ENCODE peak calls at places on chromosomes 1 and 21, in nine cellular contexts. U, N, H, E, W, L, D, T and X are unnamed samples.

GRCh38 chr1:107142370-107142668 is 1.5 kb downstream of the NTNG1 start:
- DNase-seq in U (no peak), D (no peak), H (no peak), W (no peak), T (no peak), L (no peak), N (no peak), E (no peak), X (no peak)

GRCh38 chr1:3471356-3472087 is 17.1 kb downstream of the ARHGEF16 start:
- DNase-seq in D (peak), L (no peak), N (peak), T (no peak), U (peak), E (peak), W (peak), H (peak), X (no peak)

GRCh38 chr1:68174173-68175113 is 57.9 kb downstream of the WLS start:
- DNase-seq in D (peak), T (no peak), H (peak), N (peak), U (peak), W (peak), E (peak), L (no peak), X (peak)

GRCh38 chr1:235329139-235329808 is 904 bp downstream of the GGPS1 start:
- DNase-seq in U (no peak), W (peak), L (peak), E (no peak), H (peak), T (peak), N (peak), D (peak), X (no peak)

GRCh38 chr1:197915217-197915616 is 2.0 kb upstream of the LHX9 start:
- DNase-seq in L (no peak), W (no peak), E (no peak), N (no peak), T (no peak), U (no peak), H (peak), D (no peak), X (no peak)

GRCh38 chr1:229759037-229759435 is 133.0 kb downstream of the URB2 start:
- DNase-seq in W (peak), H (no peak), L (no peak), D (no peak), T (no peak), N (peak), U (no peak), E (peak), X (no peak)

GRCh38 chr1:212637902-212638301 is 29.3 kb downstream of the ATF3 start:
- DNase-seq in H (no peak), N (peak), W (peak), T (no peak), U (no peak), L (no peak), D (no peak), E (no peak), X (no peak)

GRCh38 chr1:88327391-88328267 is 356.4 kb upstream of the PKN2 start:
- DNase-seq in N (peak), W (peak), H (no peak), E (peak), T (no peak), D (peak), L (no peak), U (no peak), X (no peak)

GRCh38 chr1:151192047-151192446 is 2.0 kb upstream of the VPS72 start:
- DNase-seq in L (no peak), E (no peak), D (no peak), W (no peak), N (no peak), H (no peak), T (no peak), U (no peak), X (no peak)

GRCh38 chr1:3161130-3161840 is 92.3 kb downstream of the PRDM16 start:
- DNase-seq in U (no peak), L (no peak), T (no peak), W (no peak), E (peak), H (no peak), N (peak), D (no peak), X (no peak)

GRCh38 chr1:195275688-195276087 is 1332.6 kb downstream of the KCNT2 start:
- DNase-seq in H (no peak), W (no peak), U (no peak), T (no peak), E (no peak), D (no peak), N (no peak), L (no peak), X (no peak)

GRCh38 chr1:209400351-209401220 is 182.9 kb upstream of the CAMK1G start:
- DNase-seq in N (peak), U (no peak), E (no peak), H (no peak), T (no peak), L (no peak), D (no peak), W (no peak), X (no peak)

GRCh38 chr1:157181258-157181657 is 43.1 kb upstream of the ETV3 start:
- DNase-seq in U (no peak), N (no peak), W (no peak), H (no peak), L (peak), T (no peak), D (no peak), E (no peak), X (no peak)

GRCh38 chr1:235027862-235028250 is 100.8 kb downstream of the TOMM20 start:
- DNase-seq in H (no peak), T (no peak), L (no peak), D (no peak), U (no peak), W (no peak), E (no peak), N (no peak), X (no peak)

GRCh38 chr21:44684077-44684476 is 2.1 kb upstream of the KRTAP12-1 start:
- DNase-seq in E (no peak), U (no peak), H (no peak), N (no peak), W (no peak), D (no peak), L (no peak), T (no peak), X (no peak)

GRCh38 chr1:20355828-20356735 is 65.4 kb downstream of the VWA5B1 start:
- DNase-seq in T (no peak), W (no peak), N (no peak), H (no peak), L (no peak), E (no peak), U (no peak), D (no peak), X (no peak)

GRCh38 chr1:29823536-29823935 is 587.2 kb downstream of the PTPRU start:
- DNase-seq in N (no peak), L (no peak), H (peak), W (no peak), E (no peak), T (no peak), D (no peak), U (no peak), X (no peak)

GRCh38 chr1:67801903-67802302 is 31.4 kb downstream of the GNG12 start:
- DNase-seq in H (no peak), L (no peak), T (no peak), W (no peak), U (no peak), N (peak), E (no peak), D (no peak), X (no peak)

GRCh38 chr1:63679076-63679475 is 85.9 kb downstream of the PGM1 start:
- DNase-seq in L (no peak), E (peak), T (no peak), D (no peak), H (no peak), U (no peak), W (peak), N (peak), X (no peak)

GRCh38 chr1:53992085-53992874 is 25.7 kb downstream of the LDLRAD1 start:
- DNase-seq in N (no peak), W (peak), E (no peak), D (peak), U (no peak), T (no peak), L (no peak), H (peak), X (no peak)

GRCh38 chr1:42305639-42306038 is 29.4 kb downstream of the FOXJ3 start:
- DNase-seq in E (no peak), N (peak), T (no peak), W (peak), D (no peak), H (no peak), L (no peak), U (no peak), X (no peak)

GRCh38 chr1:201376464-201377374 is 761 bp downstream of the TNNT2 start:
- DNase-seq in H (peak), D (peak), N (peak), U (no peak), E (peak), L (peak), T (no peak), W (peak), X (no peak)

GRCh38 chr21:39004776-39005605 is 178.3 kb downstream of the PSMG1 start:
- DNase-seq in W (peak), H (no peak), L (peak), U (peak), T (no peak), D (no peak), N (peak), E (no peak), X (peak)

GRCh38 chr1:185241127-185241526 is 75.9 kb downstream of the IVNS1ABP start:
- DNase-seq in E (no peak), W (no peak), T (no peak), U (no peak), L (no peak), D (no peak), N (no peak), H (peak), X (no peak)

GRCh38 chr1:115496904-115497527 is 144.8 kb upstream of the VANGL1 start:
- DNase-seq in W (peak), H (no peak), L (no peak), N (peak), D (peak), U (no peak), E (peak), T (no peak), X (no peak)

GRCh38 chr1:47986741-47987140 is 10.4 kb downstream of the TRABD2B start:
- DNase-seq in H (peak), E (no peak), W (peak), L (no peak), D (no peak), U (no peak), N (peak), T (no peak), X (no peak)

GRCh38 chr1:8687053-8687452 is 130.4 kb downstream of the RERE start:
- DNase-seq in L (no peak), T (no peak), H (no peak), D (no peak), E (peak), W (no peak), N (no peak), U (peak), X (no peak)

GRCh38 chr1:245804696-245805095 is 649.9 kb downstream of the KIF26B start:
- DNase-seq in H (no peak), D (no peak), T (no peak), N (peak), L (no peak), U (no peak), W (no peak), E (no peak), X (no peak)

GRCh38 chr1:67687649-67688048 is 2.6 kb downstream of the GADD45A start:
- DNase-seq in U (no peak), N (peak), T (no peak), W (peak), H (no peak), E (peak), L (no peak), D (no peak), X (no peak)

GRCh38 chr1:87330201-87330953 is 1.7 kb downstream of the LMO4 start:
- DNase-seq in N (peak), T (no peak), D (no peak), L (no peak), W (peak), H (peak), U (no peak), E (peak), X (no peak)

GRCh38 chr1:6868371-6869001 is 83.2 kb downstream of the CAMTA1 start:
- DNase-seq in W (no peak), L (no peak), H (no peak), N (no peak), D (no peak), U (no peak), E (peak), T (no peak), X (no peak)

GRCh38 chr1:117828206-117828605 is 101.2 kb downstream of the GDAP2 start:
- DNase-seq in N (peak), T (no peak), L (no peak), D (no peak), E (peak), W (peak), U (no peak), H (no peak), X (no peak)

DNA sequence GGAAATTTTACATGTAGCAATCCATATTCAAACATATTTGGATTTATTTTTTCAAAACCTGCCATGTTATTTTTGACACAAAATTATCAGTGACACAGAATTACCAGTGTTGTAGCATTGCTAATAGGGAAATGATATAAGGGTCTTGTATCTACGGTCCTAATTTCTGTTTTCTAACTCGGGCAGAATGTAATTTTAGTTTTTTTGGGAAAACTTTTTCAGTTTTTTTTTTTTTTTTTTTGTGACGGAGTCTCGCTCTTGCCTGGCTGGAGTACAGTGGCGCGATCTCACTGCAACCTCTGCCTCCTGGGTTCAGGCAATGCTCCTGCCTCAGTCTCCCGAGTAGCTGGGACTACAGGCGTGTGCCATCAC is 2.6 kb downstream of the UQCRH start:
- DNase-seq in U (no peak), W (no peak), L (no peak), D (no peak), T (no peak), E (no peak), N (no peak), H (no peak), X (no peak)
- H3K4me3 ChIP-seq in U (no peak), W (no peak), L (peak), D (no peak), T (peak), E (no peak), N (no peak), H (no peak), X (no peak)

GRCh38 chr1:203640117-203640516 is 13.5 kb downstream of the ATP2B4 start:
- DNase-seq in N (no peak), U (no peak), E (no peak), W (no peak), H (no peak), D (no peak), T (no peak), L (no peak), X (no peak)

GRCh38 chr1:203640723-203641523 is 14.3 kb downstream of the ATP2B4 start:
- DNase-seq in H (no peak), U (no peak), D (no peak), N (no peak), W (no peak), T (no peak), L (no peak), E (no peak), X (no peak)

GRCh38 chr1:203638076-203638475 is 11.4 kb downstream of the ATP2B4 start:
- DNase-seq in D (no peak), U (no peak), W (no peak), T (no peak), L (no peak), N (no peak), E (no peak), H (no peak), X (no peak)

GRCh38 chr1:203636306-203636705 is 9.7 kb downstream of the ATP2B4 start:
- DNase-seq in H (no peak), U (no peak), W (peak), D (no peak), N (peak), T (no peak), L (no peak), E (peak), X (no peak)

DNA sequence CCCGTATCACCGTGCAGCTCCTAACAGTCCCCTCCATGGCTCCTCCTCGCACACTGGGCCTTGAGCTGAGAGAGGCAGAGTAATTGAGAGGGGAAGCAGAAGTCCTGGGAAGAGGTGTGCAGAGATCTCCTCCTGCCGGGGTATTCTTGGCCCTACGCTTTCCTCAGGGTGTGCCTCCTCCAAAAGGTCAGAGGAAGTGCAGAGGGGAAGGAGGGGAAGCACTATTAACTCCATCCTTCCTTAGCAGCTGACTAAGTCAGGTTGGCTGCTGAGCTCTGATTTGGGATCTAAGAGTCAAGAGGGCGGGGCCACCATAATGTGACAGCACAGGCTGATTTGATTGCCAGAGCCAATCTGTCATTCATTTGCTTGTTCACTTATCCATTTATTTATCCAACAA is 12.3 kb downstream of the ATP2B4 start:
- DNase-seq in H (no peak), D (no peak), T (no peak), W (peak), E (no peak), L (no peak), N (no peak), U (no peak), X (no peak)
- TF ChIP-seq CTCF in H (no peak), D (no peak), T (no peak), W (peak), E (no peak), L (no peak), N (no peak), U (peak), X (peak)

GRCh38 chr1:37635309-37635902 is 714 bp upstream of the RSPO1 start:
- DNase-seq in H (no peak), D (no peak), T (no peak), W (no peak), E (no peak), N (no peak), L (no peak), U (no peak), X (no peak)

GRCh38 chr1:37634554-37635308 is at the start of gene RSPO1:
- DNase-seq in E (no peak), W (peak), H (peak), T (no peak), L (no peak), D (peak), N (peak), U (no peak), X (no peak)

GRCh38 chr1:37636435-37636834 is 1.7 kb upstream of the RSPO1 start:
- DNase-seq in L (no peak), T (no peak), E (no peak), U (no peak), N (no peak), H (no peak), D (no peak), W (no peak), X (no peak)

GRCh38 chr1:37633040-37633949 is 1.4 kb downstream of the RSPO1 start:
- DNase-seq in D (no peak), N (no peak), E (no peak), W (no peak), L (no peak), H (peak), T (no peak), U (no peak), X (no peak)

GRCh38 chr1:37633950-37634553 is 640 bp downstream of the RSPO1 start:
- DNase-seq in E (no peak), L (no peak), H (peak), D (no peak), W (no peak), T (no peak), U (no peak), N (no peak), X (no peak)
- H3K4me3 ChIP-seq in E (no peak), L (no peak), H (peak), D (peak), W (no peak), T (no peak), U (peak), N (no peak), X (peak)

DNA sequence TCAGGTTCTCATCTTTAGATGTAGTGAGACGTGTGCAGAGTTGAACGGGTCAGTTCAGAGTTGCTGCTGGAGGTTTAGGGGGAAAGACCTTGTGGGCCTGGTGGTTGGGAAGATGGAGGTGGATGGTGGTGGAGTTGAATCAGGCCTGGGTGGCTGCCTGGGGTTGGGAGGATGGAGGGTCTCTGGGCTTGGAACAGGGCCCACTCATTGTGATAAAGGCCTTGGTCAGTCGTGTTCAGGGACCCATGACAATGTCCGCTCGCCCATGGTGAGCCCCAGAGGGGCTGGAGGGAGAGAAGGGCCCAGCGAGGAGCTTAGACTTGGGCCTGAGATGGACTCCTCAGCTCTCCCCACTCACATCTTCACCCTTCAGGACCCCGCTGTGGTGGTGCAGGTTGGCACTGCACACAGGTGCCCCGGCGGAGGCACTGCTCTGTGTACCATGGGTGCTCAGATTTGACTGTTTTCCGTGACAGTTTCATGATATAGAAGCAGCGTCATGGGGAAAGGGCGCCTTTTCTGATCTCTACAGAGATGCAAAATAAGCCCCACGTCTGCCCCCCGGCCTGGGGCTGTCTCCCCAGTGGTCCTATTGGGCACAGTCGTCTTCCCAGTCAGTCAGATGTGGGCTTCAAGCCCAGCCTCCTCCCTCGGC is 39.2 kb downstream of the DISP3 start:
- DNase-seq in H (no peak), E (no peak), N (no peak), L (no peak), T (no peak), W (no peak), U (no peak), D (no peak), X (peak)
- TF ChIP-seq CTCF in H (no peak), E (no peak), N (no peak), L (no peak), T (no peak), W (no peak), U (no peak), D (no peak), X (no peak)

DNA sequence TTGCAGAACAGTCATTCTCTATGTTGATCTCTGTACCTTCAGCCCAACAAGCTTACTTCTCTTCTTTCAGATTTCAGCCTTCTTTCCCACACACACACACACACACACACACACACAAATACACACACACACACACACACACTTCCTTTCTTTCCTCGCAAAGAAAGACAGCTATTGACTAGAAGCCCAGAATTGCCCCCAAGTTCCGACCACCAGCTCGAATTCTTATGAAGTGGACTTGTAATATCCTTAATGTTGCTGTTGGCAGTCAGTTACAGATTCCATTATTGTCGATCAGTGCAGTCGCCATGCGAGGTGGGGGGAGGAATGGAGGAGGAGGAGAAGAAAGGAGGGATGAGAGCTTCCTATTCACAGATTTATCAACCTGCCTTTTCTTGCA is 125.5 kb downstream of the CLEC20A start:
- DNase-seq in U (no peak), E (peak), H (peak), D (peak), T (no peak), N (peak), W (peak), L (no peak), X (no peak)
- H3K4me3 ChIP-seq in U (peak), E (peak), H (peak), D (no peak), T (no peak), N (peak), W (peak), L (no peak), X (no peak)

GRCh38 chr1:34398205-34398915 is 221.7 kb downstream of the C1orf94 start:
- DNase-seq in T (no peak), E (no peak), W (no peak), U (no peak), L (no peak), H (no peak), D (no peak), N (no peak), X (no peak)

GRCh38 chr1:34400690-34401089 is 224.0 kb downstream of the C1orf94 start:
- DNase-seq in U (no peak), D (no peak), E (no peak), N (no peak), T (no peak), W (no peak), L (no peak), H (no peak), X (no peak)

GRCh38 chr1:34396042-34396441 is 219.3 kb downstream of the C1orf94 start:
- DNase-seq in U (no peak), H (peak), N (no peak), L (no peak), D (no peak), T (no peak), E (no peak), W (no peak), X (no peak)

GRCh38 chr1:34403156-34403555 is 226.4 kb downstream of the C1orf94 start:
- DNase-seq in H (no peak), T (no peak), N (no peak), W (no peak), U (no peak), D (no peak), E (no peak), L (no peak), X (no peak)

GRCh38 chr1:34398916-34399275 is 222.2 kb downstream of the C1orf94 start:
- DNase-seq in H (peak), D (no peak), W (no peak), N (no peak), L (no peak), E (no peak), U (no peak), T (no peak), X (no peak)
- TF ChIP-seq CTCF in H (peak), D (no peak), W (no peak), N (no peak), L (peak), E (no peak), U (no peak), T (peak), X (no peak)